ENCODE peak calls at places on chromosome 17, in six cellular contexts. Z is iPS-NIHi11; L is activated CD8-positive, alpha-beta memory T cell treated with anti-CD3 and anti-CD28 coated beads for 1 hour; M is SHP77; X is HEK293T; G is astrocyte of the spinal cord. Q is an unnamed sample.

GRCh38 chr17:42547698-42548069 is 5.0 kb upstream of the HSD17B1 start:
- DNase-seq in G (no peak), Z (no peak), M (no peak), L (no peak), X (no peak), Q (no peak)

GRCh38 chr17:32873114-32873513 is 3.8 kb downstream of the MYO1D start:
- DNase-seq in Z (no peak), L (no peak), M (no peak), G (no peak), X (no peak), Q (no peak)

GRCh38 chr17:50167371-50167770 is 1.6 kb downstream of the SGCA start:
- DNase-seq in Z (no peak), X (no peak), G (no peak), L (no peak), M (no peak), Q (no peak)

GRCh38 chr17:75109047-75109406 is 742 bp upstream of the ARMC7 start:
- DNase-seq in M (no peak), Z (peak; percentile 48), G (no peak), L (no peak), X (no peak), Q (no peak)

GRCh38 chr17:75271955-75272847 is 1.2 kb upstream of the MIF4GD start:
- DNase-seq in Z (peak; percentile 33), G (peak; percentile 29), L (no peak), X (no peak), M (peak; percentile 20), Q (no peak)

GRCh38 chr17:30310562-30310961 is 18.8 kb upstream of the BLMH start:
- DNase-seq in Z (no peak), X (no peak), L (no peak), M (no peak), G (no peak), Q (no peak)

GRCh38 chr17:32503251-32504165 is 16.7 kb downstream of the CDK5R1 start:
- DNase-seq in X (no peak), L (no peak), Z (no peak), G (no peak), M (no peak), Q (no peak)

GRCh38 chr17:27572665-27573064 is 58.3 kb upstream of the LGALS9 start:
- DNase-seq in X (no peak), G (no peak), L (no peak), M (no peak), Z (no peak), Q (no peak)

GRCh38 chr17:72887322-72887721 is 205.2 kb downstream of the SLC39A11 start:
- DNase-seq in L (no peak), G (no peak), X (no peak), Z (no peak), M (no peak), Q (no peak)

GRCh38 chr17:6070280-6070894 is at the start of gene WSCD1:
- DNase-seq in X (peak; percentile 77), Z (peak; percentile 89), G (no peak), L (no peak), M (no peak), Q (no peak)

GRCh38 chr17:16459850-16460550 is 32.0 kb downstream of the LRRC75A start:
- DNase-seq in X (no peak), L (no peak), Z (peak; percentile 59), G (no peak), M (no peak), Q (no peak)

GRCh38 chr17:40707720-40708119 is 4.2 kb upstream of the KRT24 start:
- DNase-seq in G (peak; percentile 10), M (no peak), X (no peak), Z (no peak), L (no peak), Q (peak; percentile 21)

GRCh38 chr17:76562734-76563148 is 22.9 kb downstream of the PRCD start:
- DNase-seq in G (peak; percentile 79), M (no peak), X (no peak), Z (no peak), L (no peak), Q (peak; percentile 91)

GRCh38 chr17:27428781-27429505 is 27.3 kb upstream of the KSR1 start:
- DNase-seq in X (no peak), L (no peak), G (no peak), M (no peak), Z (no peak), Q (no peak)

GRCh38 chr17:75754378-75755204 is 10.4 kb downstream of the GALK1 start:
- DNase-seq in M (no peak), Z (no peak), G (no peak), L (no peak), X (no peak), Q (no peak)

GRCh38 chr17:35944151-35944550 is 638 bp upstream of the LYZL6 start:
- DNase-seq in G (no peak), L (no peak), M (no peak), Z (no peak), X (no peak), Q (no peak)

GRCh38 chr17:64230551-64231408 is 32.3 kb downstream of the TEX2 start:
- DNase-seq in Z (no peak), X (no peak), G (peak; percentile 93), L (no peak), M (no peak), Q (peak; percentile 94)

GRCh38 chr17:231966-232807 is 50.7 kb upstream of the DOC2B start:
- DNase-seq in M (no peak), G (no peak), Z (no peak), X (no peak), L (no peak), Q (no peak)

GRCh38 chr17:12523244-12523643 is 142.4 kb upstream of the MYOCD start:
- DNase-seq in X (no peak), M (no peak), Z (no peak), G (no peak), L (no peak), Q (no peak)

GRCh38 chr17:75262112-75262606 is 480 bp downstream of the MRPS7 start:
- DNase-seq in G (no peak), M (peak; percentile 40), X (peak; percentile 29), L (no peak), Z (no peak), Q (no peak)

GRCh38 chr17:77470800-77471733 is 330.3 kb downstream of the SEC14L1 start:
- DNase-seq in G (peak; percentile 53), Z (peak; percentile 68), X (peak; percentile 53), L (no peak), M (no peak), Q (no peak)

GRCh38 chr17:72826602-72827001 is 265.9 kb downstream of the SLC39A11 start:
- DNase-seq in G (peak; percentile 23), X (no peak), L (no peak), M (no peak), Z (no peak), Q (peak; percentile 73)

GRCh38 chr17:78497115-78497540 is 80.1 kb downstream of the DNAH17 start:
- DNase-seq in M (peak; percentile 91), G (peak; percentile 71), X (peak; percentile 87), Z (peak; percentile 88), L (no peak), Q (peak; percentile 88)

GRCh38 chr17:49823614-49824013 is 24.3 kb downstream of the TAC4 start:
- DNase-seq in X (no peak), L (no peak), M (no peak), Z (no peak), G (peak; percentile 30), Q (no peak)

GRCh38 chr17:33572615-33573014 is 279.5 kb upstream of the ASIC2 start:
- DNase-seq in Z (peak; percentile 64), L (no peak), G (no peak), M (no peak), X (no peak), Q (no peak)

GRCh38 chr17:41519501-41520224 is 973 bp upstream of the KRT15 start:
- DNase-seq in M (no peak), G (no peak), X (no peak), Z (no peak), L (no peak), Q (no peak)

GRCh38 chr17:77941004-77941403 is 17.5 kb upstream of the TNRC6C start:
- DNase-seq in Z (no peak), L (no peak), G (no peak), X (no peak), M (no peak), Q (no peak)

GRCh38 chr17:33072421-33073175 is 81.0 kb downstream of the SPACA3 start:
- DNase-seq in X (no peak), Z (no peak), G (peak; percentile 3), M (no peak), L (no peak), Q (no peak)

GRCh38 chr17:63497708-63498483 is 21.0 kb downstream of the ACE start:
- DNase-seq in Z (peak; percentile 80), G (no peak), L (no peak), X (peak; percentile 25), M (peak; percentile 68), Q (no peak)

GRCh38 chr17:60103957-60104356 is 25.2 kb upstream of the HEATR6 start:
- DNase-seq in Z (no peak), X (no peak), L (no peak), G (no peak), M (no peak), Q (no peak)

GRCh38 chr17:15648384-15648783 is 28.9 kb upstream of the FBXW10B start:
- DNase-seq in X (no peak), Z (no peak), M (no peak), L (no peak), G (no peak), Q (no peak)